ENCODE peak calls at places on chromosomes 13 and 19, in seven cellular contexts. D is body of pancreas, P is pancreas, T is brain microvascular endothelial cell, U is HCT116, C is thyroid gland, R is GM12865. Y is an unnamed sample.
A peak's percentile ranks its signal among the peaks of the same experiment; 100 is the strongest.

GRCh38 chr19:55287361-55288079 is 3.7 kb downstream of the BRSK1 start:
- DNase-seq in D (no peak), P (no peak), T (no peak), U (no peak), C (no peak), R (no peak), Y (no peak)

GRCh38 chr19:28436320-28436719 is 776.6 kb downstream of the UQCRFS1 start:
- DNase-seq in D (no peak), P (no peak), T (no peak), U (no peak), C (no peak), R (no peak), Y (no peak)

GRCh38 chr13:20609145-20609544 is 42.2 kb downstream of the IFT88 start:
- DNase-seq in D (no peak), P (no peak), T (peak; percentile 85), U (no peak), C (no peak), R (no peak), Y (no peak)

GRCh38 chr13:64130170-64130569 is 2714.5 kb upstream of the PCDH20 start:
- DNase-seq in D (no peak), P (no peak), T (no peak), U (no peak), C (no peak), R (no peak), Y (no peak)

GRCh38 chr13:35143123-35143522 is 201.1 kb downstream of the NBEA start:
- DNase-seq in D (no peak), P (no peak), T (no peak), U (no peak), C (no peak), R (no peak), Y (no peak)

GRCh38 chr13:99989376-99990044 is 7.9 kb downstream of the ZIC2 start:
- DNase-seq in D (no peak), P (no peak), T (no peak), U (no peak), C (no peak), R (no peak), Y (no peak)

GRCh38 chr19:1262687-1263123 is 6.4 kb upstream of the CIRBP start:
- DNase-seq in D (no peak), P (no peak), T (no peak), U (no peak), C (no peak), R (no peak), Y (no peak)

GRCh38 chr13:61728468-61728867 is 312.8 kb upstream of the PCDH20 start:
- DNase-seq in D (no peak), P (no peak), T (no peak), U (no peak), C (no peak), R (no peak), Y (no peak)

GRCh38 chr13:48066310-48066989 is 28.5 kb downstream of the MED4 start:
- DNase-seq in D (no peak), P (no peak), T (no peak), U (no peak), C (no peak), R (peak; percentile 72), Y (no peak)

DNA sequence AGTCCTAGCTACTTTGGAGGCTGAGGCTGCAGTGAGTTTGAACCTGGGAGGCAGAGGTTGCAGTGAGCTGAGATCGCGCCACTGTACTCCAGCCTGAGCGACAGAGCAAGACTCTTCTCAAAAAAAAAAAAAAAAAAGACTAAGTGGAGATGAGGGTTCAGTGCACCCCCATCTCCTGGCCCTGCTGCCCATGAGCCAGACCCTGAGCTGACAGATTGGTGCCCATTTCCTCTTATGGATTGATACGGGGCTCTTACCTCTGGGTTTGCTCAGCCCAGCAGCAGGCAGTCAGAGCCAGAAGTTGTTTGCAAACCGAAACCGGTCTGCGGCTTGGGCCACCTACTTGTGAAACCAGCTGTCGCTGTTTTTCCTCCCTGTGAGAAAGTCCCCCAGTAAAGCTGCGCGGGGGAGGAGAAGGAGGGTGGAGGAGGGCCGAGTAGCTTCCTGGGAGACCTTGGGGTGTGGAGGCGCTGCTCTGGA is 36.9 kb downstream of the ARRDC2 start:
- DNase-seq in D (peak; percentile 85), P (peak; percentile 69), T (peak; percentile 62), U (no peak), C (peak; percentile 88), R (peak; percentile 96), Y (peak; percentile 85)
- H3K4me3 ChIP-seq in D (no peak overlapping the region), P (peak overlapping the region; percentile 30), T (peak overlapping the region; percentile 29), U (no peak overlapping the region), C (peak overlapping the region; percentile 22), R (no peak overlapping the region), Y (no peak overlapping the region)

GRCh38 chr13:98549728-98550317 is 27.1 kb downstream of the STK24 start:
- DNase-seq in D (no peak), P (no peak), T (no peak), U (no peak), C (no peak), R (no peak), Y (no peak)
- H3K4me3 ChIP-seq in D (no peak overlapping the region), P (no peak overlapping the region), T (no peak overlapping the region), U (no peak overlapping the region), C (no peak overlapping the region), R (no peak overlapping the region), Y (no peak overlapping the region)

GRCh38 chr19:35902870-35903475 is 644 bp downstream of the HCST start:
- DNase-seq in D (no peak), P (no peak), T (no peak), U (no peak), C (no peak), R (no peak), Y (no peak)

GRCh38 chr19:35903550-35904179 is 1.3 kb downstream of the HCST start:
- DNase-seq in D (peak; percentile 64), P (peak; percentile 36), T (peak; percentile 54), U (no peak), C (peak; percentile 80), R (peak; percentile 96), Y (peak; percentile 71)

GRCh38 chr19:35899547-35900214 is 659 bp downstream of the NFKBID start:
- DNase-seq in D (peak; percentile 83), P (peak; percentile 81), T (peak; percentile 50), U (peak; percentile 72), C (peak; percentile 91), R (peak; percentile 95), Y (peak; percentile 89)

GRCh38 chr19:35901854-35902661 is at the start of gene HCST:
- DNase-seq in D (no peak), P (no peak), T (no peak), U (no peak), C (no peak), R (peak; percentile 70), Y (peak; percentile 31)

DNA sequence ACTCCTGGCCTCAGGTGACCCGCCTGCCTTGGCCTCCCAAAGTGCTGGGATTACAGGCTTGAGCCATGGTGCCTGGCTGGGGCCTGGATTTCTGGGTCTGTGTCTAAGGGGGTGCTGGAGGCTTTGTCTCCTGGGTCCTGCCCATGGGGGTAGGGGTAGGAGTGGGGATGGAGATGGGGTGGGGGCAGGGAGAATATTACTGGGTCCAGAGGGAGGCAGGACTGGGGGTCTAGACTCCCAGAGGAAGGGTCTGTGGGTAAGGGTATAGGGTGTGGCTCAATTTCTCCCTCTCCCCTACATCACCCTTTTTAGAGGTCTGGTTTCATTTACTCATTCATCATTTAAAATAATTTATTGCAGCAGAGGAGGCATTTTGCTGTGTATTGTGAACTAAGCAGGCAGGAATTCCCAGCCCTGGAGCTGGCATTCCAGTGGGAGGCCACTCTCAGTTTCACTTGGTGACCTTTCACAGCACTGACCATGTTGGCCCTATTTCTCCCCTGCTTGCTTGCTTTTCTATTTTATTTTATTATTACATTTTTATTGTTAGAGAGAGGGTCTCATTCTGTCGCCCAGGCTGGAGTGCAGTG is 810 bp upstream of the NFKBID start:
- DNase-seq in D (no peak), P (no peak), T (peak; percentile 34), U (no peak), C (no peak), R (no peak), Y (no peak)
- H3K4me3 ChIP-seq in D (no peak overlapping the region), P (no peak overlapping the region), T (no peak overlapping the region), U (peak overlapping the region; percentile 98), C (no peak overlapping the region), R (peak overlapping the region; percentile 99), Y (no peak overlapping the region)

GRCh38 chr19:17080441-17080803 is 4.8 kb downstream of the MYO9B start:
- DNase-seq in D (no peak), P (no peak), T (no peak), U (no peak), C (no peak), R (no peak), Y (no peak)
- H3K4me3 ChIP-seq in D (no peak overlapping the region), P (no peak overlapping the region), T (no peak overlapping the region), U (no peak overlapping the region), C (no peak overlapping the region), R (peak overlapping the region; percentile 92), Y (no peak overlapping the region)